ENCODE peak calls at places on chromosome 11, in nine cellular contexts. Z, N, V, A, G, S, H, M and B are unnamed samples.

GRCh38 chr11:36376315-36376887 is 80.3 kb downstream of the PRR5L start:
- DNase-seq in Z (peak; percentile 57), N (no peak), V (no peak), A (no peak), G (peak; percentile 13), S (no peak), H (no peak), M (no peak), B (peak; percentile 48)

GRCh38 chr11:75028321-75029097 is 39.8 kb downstream of the NEU3 start:
- DNase-seq in Z (no peak), N (no peak), V (no peak), A (no peak), G (peak; percentile 80), S (no peak), H (no peak), M (no peak), B (peak; percentile 14)

GRCh38 chr11:32090774-32091370 is at the start of gene RCN1:
- DNase-seq in Z (peak; percentile 95), N (peak; percentile 46), V (peak; percentile 38), A (no peak), G (peak; percentile 73), S (no peak), H (peak; percentile 44), M (peak; percentile 86), B (peak; percentile 94)

GRCh38 chr11:117071344-117071787 is 26.9 kb downstream of the SIK3 start:
- DNase-seq in Z (peak; percentile 57), N (peak; percentile 21), V (no peak), A (no peak), G (no peak), S (no peak), H (no peak), M (no peak), B (no peak)

GRCh38 chr11:130454495-130455262 is 6.2 kb downstream of the ADAMTS15 start:
- DNase-seq in Z (peak; percentile 34), N (no peak), V (no peak), A (no peak), G (peak; percentile 52), S (no peak), H (no peak), M (no peak), B (no peak)

GRCh38 chr11:69183613-69184012 is 27.9 kb downstream of the SMIM38 start:
- DNase-seq in Z (no peak), N (no peak), V (no peak), A (no peak), G (no peak), S (no peak), H (peak; percentile 7), M (no peak), B (no peak)

GRCh38 chr11:19320764-19321163 is 80.0 kb upstream of the E2F8 start:
- DNase-seq in Z (no peak), N (no peak), V (no peak), A (no peak), G (peak; percentile 62), S (no peak), H (no peak), M (no peak), B (no peak)

GRCh38 chr11:120011836-120012235 is 126.1 kb downstream of the TRIM29 start:
- DNase-seq in Z (no peak), N (no peak), V (no peak), A (no peak), G (no peak), S (no peak), H (no peak), M (no peak), B (peak; percentile 70)

GRCh38 chr11:94020777-94021615 is at the start of gene HEPHL1:
- DNase-seq in Z (no peak), N (no peak), V (no peak), A (no peak), G (no peak), S (no peak), H (no peak), M (no peak), B (no peak)

GRCh38 chr11:60953781-60954180 is 1.8 kb upstream of the SLC15A3 start:
- DNase-seq in Z (no peak), N (no peak), V (no peak), A (no peak), G (peak; percentile 56), S (no peak), H (no peak), M (no peak), B (no peak)

GRCh38 chr11:128757886-128758612 is 64.2 kb downstream of the FLI1 start:
- DNase-seq in Z (no peak), N (no peak), V (peak; percentile 40), A (no peak), G (no peak), S (no peak), H (peak; percentile 83), M (peak; percentile 66), B (no peak)

GRCh38 chr11:124199702-124200101 is 16.6 kb downstream of the OR10D3 start:
- DNase-seq in Z (no peak), N (no peak), V (no peak), A (no peak), G (no peak), S (no peak), H (no peak), M (no peak), B (no peak)

GRCh38 chr11:90646706-90647105 is 423.9 kb upstream of the CHORDC1 start:
- DNase-seq in Z (no peak), N (no peak), V (no peak), A (no peak), G (no peak), S (no peak), H (no peak), M (no peak), B (no peak)

GRCh38 chr11:16561150-16561549 is 177.3 kb upstream of the C11orf58 start:
- DNase-seq in Z (no peak), N (no peak), V (no peak), A (no peak), G (no peak), S (no peak), H (no peak), M (no peak), B (no peak)

GRCh38 chr11:83002047-83002446 is 69.7 kb downstream of the RAB30 start:
- DNase-seq in Z (peak; percentile 32), N (no peak), V (no peak), A (no peak), G (peak; percentile 31), S (no peak), H (no peak), M (no peak), B (no peak)